ENCODE peak calls at places on chromosomes 13 and 19, in five cellular contexts. F, E, U, T and Q are unnamed samples.

GRCh38 chr13:19596960-19597361 is 35.6 kb upstream of the TPTE2 start:
- DNase-seq in F (no peak), E (no peak), U (no peak), T (no peak), Q (no peak)

GRCh38 chr13:79915386-79915785 is 425.5 kb downstream of the SPRY2 start:
- DNase-seq in F (no peak), E (no peak), U (no peak), T (no peak), Q (no peak)

GRCh38 chr13:73938375-73939070 is 195.7 kb downstream of the KLF12 start:
- DNase-seq in F (no peak), E (no peak), U (no peak), T (no peak), Q (no peak)

GRCh38 chr13:72689181-72689696 is 38.2 kb downstream of the MZT1 start:
- DNase-seq in F (no peak), E (no peak), U (no peak), T (no peak), Q (no peak)

GRCh38 chr19:40502647-40503046 is 35.8 kb downstream of the SPTBN4 start:
- DNase-seq in F (no peak), E (no peak), U (no peak), T (no peak), Q (no peak)

GRCh38 chr13:31046711-31047279 is 114.3 kb downstream of the TEX26 start:
- DNase-seq in F (peak; percentile 16), E (peak; percentile 70), U (peak; percentile 45), T (no peak), Q (no peak)

GRCh38 chr13:114211446-114211845 is 23.3 kb upstream of the CDC16 start:
- DNase-seq in F (no peak), E (no peak), U (no peak), T (no peak), Q (no peak)

GRCh38 chr19:17510220-17510993 is 1.0 kb upstream of the PGLS start:
- DNase-seq in F (no peak), E (no peak), U (no peak), T (no peak), Q (no peak)

GRCh38 chr19:2491130-2491801 is 15.3 kb downstream of the GADD45B start:
- DNase-seq in F (no peak), E (no peak), U (no peak), T (no peak), Q (no peak)

GRCh38 chr19:7294571-7295212 is 478 bp upstream of the INSR start:
- DNase-seq in F (peak; percentile 78), E (peak; percentile 40), U (peak; percentile 89), T (peak; percentile 46), Q (peak; percentile 12)

GRCh38 chr13:24511824-24512207 is 762 bp downstream of the PARP4 start:
- DNase-seq in F (no peak), E (no peak), U (no peak), T (no peak), Q (no peak)

GRCh38 chr19:16066611-16067104 is 9.6 kb upstream of the TPM4 start:
- DNase-seq in F (peak; percentile 34), E (no peak), U (no peak), T (no peak), Q (no peak)

GRCh38 chr19:30046522-30046921 is 104.5 kb downstream of the URI1 start:
- DNase-seq in F (no peak), E (no peak), U (no peak), T (no peak), Q (no peak)

GRCh38 chr13:80074143-80074752 is 266.7 kb downstream of the SPRY2 start:
- DNase-seq in F (no peak), E (peak; percentile 33), U (no peak), T (no peak), Q (no peak)

GRCh38 chr13:106617561-106617960 is 49.6 kb upstream of the ARGLU1 start:
- DNase-seq in F (no peak), E (no peak), U (no peak), T (no peak), Q (no peak)

GRCh38 chr13:106113796-106114195 is 421.7 kb downstream of the EFNB2 start:
- DNase-seq in F (no peak), E (no peak), U (no peak), T (no peak), Q (no peak)

GRCh38 chr13:113006660-113007059 is 37.6 kb downstream of the MCF2L start:
- DNase-seq in F (no peak), E (no peak), U (no peak), T (no peak), Q (no peak)

GRCh38 chr19:56217039-56217949 is 15.2 kb downstream of the ZSCAN5C start:
- DNase-seq in F (peak; percentile 4), E (no peak), U (peak; percentile 31), T (peak; percentile 50), Q (no peak)

GRCh38 chr13:32528358-32528757 is 10.2 kb downstream of the N4BP2L2 start:
- DNase-seq in F (no peak), E (no peak), U (no peak), T (no peak), Q (no peak)

GRCh38 chr13:47144782-47145181 is 247.9 kb upstream of the HTR2A start:
- DNase-seq in F (no peak), E (no peak), U (no peak), T (no peak), Q (no peak)

GRCh38 chr19:8304841-8305621 is 3.1 kb downstream of the CD320 start:
- DNase-seq in F (peak; percentile 4), E (no peak), U (peak; percentile 26), T (peak; percentile 43), Q (no peak)

GRCh38 chr19:17966497-17967257 is at the start of gene KCNN1:
- DNase-seq in F (no peak), E (peak; percentile 36), U (no peak), T (peak; percentile 46), Q (no peak)

GRCh38 chr19:32294871-32295438 is 50.5 kb upstream of the ZNF507 start:
- DNase-seq in F (no peak), E (no peak), U (no peak), T (no peak), Q (no peak)

GRCh38 chr13:40348096-40348679 is 318.3 kb downstream of the FOXO1 start:
- DNase-seq in F (no peak), E (no peak), U (no peak), T (no peak), Q (no peak)

GRCh38 chr19:926595-927043 is 784 bp downstream of the ARID3A start:
- DNase-seq in F (peak; percentile 63), E (no peak), U (peak; percentile 70), T (no peak), Q (no peak)

GRCh38 chr19:6769006-6769637 is 1.9 kb upstream of the SH2D3A start:
- DNase-seq in F (no peak), E (no peak), U (no peak), T (no peak), Q (no peak)

GRCh38 chr13:70189981-70190380 is 81.7 kb upstream of the KLHL1 start:
- DNase-seq in F (no peak), E (no peak), U (no peak), T (no peak), Q (no peak)

GRCh38 chr13:100674848-100675659 is 459 bp upstream of the TMTC4 start:
- DNase-seq in F (peak; percentile 100), E (peak; percentile 100), U (peak; percentile 99), T (peak; percentile 100), Q (peak; percentile 82)

GRCh38 chr13:100440756-100441421 is 147.7 kb downstream of the GGACT start:
- DNase-seq in F (no peak), E (no peak), U (no peak), T (no peak), Q (no peak)

GRCh38 chr19:1001538-1002166 is 1.4 kb downstream of the GRIN3B start:
- DNase-seq in F (no peak), E (peak; percentile 11), U (no peak), T (peak; percentile 78), Q (no peak)

GRCh38 chr13:41864658-41865057 is 96.3 kb downstream of the VWA8 start:
- DNase-seq in F (no peak), E (no peak), U (no peak), T (no peak), Q (no peak)